ENCODE peak calls at places on chromosomes 11 and 22, in four cellular contexts. C is SK-N-SH, A is K562, U is GM12878. M is an unnamed sample.

GRCh38 chr11:126319374-126319740 is 15.5 kb downstream of the DCPS start:
- DNase-seq in C (no peak), A (no peak), U (no peak), M (no peak)

GRCh38 chr11:126338346-126339055 is 17.0 kb upstream of the ST3GAL4 start:
- DNase-seq in C (no peak), A (no peak), U (no peak), M (no peak)

GRCh38 chr11:70820311-70820710 is 422.0 kb downstream of the CTTN start:
- DNase-seq in C (no peak), A (no peak), U (no peak), M (no peak)

GRCh38 chr11:131692961-131693360 is 322.5 kb downstream of the NTM start:
- DNase-seq in C (no peak), A (no peak), U (no peak), M (no peak)

GRCh38 chr22:38429460-38430128 is 25.4 kb downstream of the KCNJ4 start:
- DNase-seq in C (no peak), A (no peak), U (no peak), M (no peak)

GRCh38 chr22:39117585-39118191 is 20.6 kb downstream of the APOBEC3H start:
- DNase-seq in C (no peak), A (peak), U (peak), M (peak)

GRCh38 chr22:45376703-45377102 is 36.7 kb downstream of the SMC1B start:
- DNase-seq in C (no peak), A (no peak), U (no peak), M (no peak)

GRCh38 chr22:33923660-33924246 is 3.5 kb upstream of the LARGE1 start:
- DNase-seq in C (peak), A (peak), U (no peak), M (peak)

GRCh38 chr11:119910650-119911049 is 181.7 kb upstream of the NECTIN1 start:
- DNase-seq in C (no peak), A (no peak), U (no peak), M (no peak)

GRCh38 chr22:44329179-44329796 is 16.5 kb upstream of the SHISAL1 start:
- DNase-seq in C (no peak), A (no peak), U (peak), M (no peak)

GRCh38 chr11:11179239-11179638 is 173.8 kb downstream of the CSNK2A3 start:
- DNase-seq in C (no peak), A (no peak), U (no peak), M (no peak)

GRCh38 chr11:2100361-2101170 is 38.6 kb downstream of the IGF2 start:
- DNase-seq in C (peak), A (peak), U (no peak), M (no peak)

GRCh38 chr22:29481265-29482000 is 1.4 kb downstream of the NEFH start:
- DNase-seq in C (no peak), A (no peak), U (no peak), M (peak)

GRCh38 chr11:78033040-78033439 is 10.0 kb upstream of the KCTD14 start:
- DNase-seq in C (no peak), A (no peak), U (no peak), M (no peak)

GRCh38 chr11:15493921-15494630 is 379.4 kb downstream of the INSC start:
- DNase-seq in C (peak), A (no peak), U (no peak), M (no peak)

GRCh38 chr11:2580061-2580421 is 119.8 kb downstream of the KCNQ1OT1 start:
- DNase-seq in C (peak), A (no peak), U (no peak), M (peak)

GRCh38 chr11:6943131-6943530 is 16.9 kb downstream of the ZNF215 start:
- DNase-seq in C (no peak), A (no peak), U (no peak), M (no peak)

GRCh38 chr22:37904572-37905533 is 1.2 kb upstream of the MICALL1 start:
- DNase-seq in C (peak), A (peak), U (no peak), M (no peak)

GRCh38 chr11:9053631-9054030 is 37.8 kb downstream of the SCUBE2 start:
- DNase-seq in C (no peak), A (no peak), U (no peak), M (no peak)

GRCh38 chr11:35953081-35953480 is 9.2 kb downstream of the LDLRAD3 start:
- DNase-seq in C (peak), A (no peak), U (no peak), M (no peak)

GRCh38 chr22:26585104-26585790 is 4.7 kb downstream of the TPST2 start:
- DNase-seq in C (peak), A (no peak), U (no peak), M (no peak)

GRCh38 chr11:8039530-8040260 is 41.3 kb upstream of the TUB start:
- DNase-seq in C (no peak), A (no peak), U (no peak), M (no peak)

GRCh38 chr11:28701760-28702449 is 593.7 kb downstream of the METTL15 start:
- DNase-seq in C (no peak), A (no peak), U (no peak), M (no peak)

GRCh38 chr11:46290021-46290420 is 12.6 kb downstream of the CREB3L1 start:
- DNase-seq in C (no peak), A (no peak), U (no peak), M (no peak)

GRCh38 chr11:46293066-46293465 is 15.6 kb downstream of the CREB3L1 start:
- DNase-seq in C (no peak), A (no peak), U (no peak), M (no peak)

GRCh38 chr11:46291441-46292143 is 14.1 kb downstream of the CREB3L1 start:
- DNase-seq in C (no peak), A (no peak), U (no peak), M (no peak)

GRCh38 chr11:46288451-46288850 is 11.0 kb downstream of the CREB3L1 start:
- DNase-seq in C (no peak), A (no peak), U (no peak), M (no peak)

GRCh38 chr11:46290598-46291309 is 13.3 kb downstream of the CREB3L1 start:
- DNase-seq in C (peak), A (peak), U (no peak), M (peak)
- TF ChIP-seq USF1 in C (no peak), A (no peak), U (no peak), M (no peak)

DNA sequence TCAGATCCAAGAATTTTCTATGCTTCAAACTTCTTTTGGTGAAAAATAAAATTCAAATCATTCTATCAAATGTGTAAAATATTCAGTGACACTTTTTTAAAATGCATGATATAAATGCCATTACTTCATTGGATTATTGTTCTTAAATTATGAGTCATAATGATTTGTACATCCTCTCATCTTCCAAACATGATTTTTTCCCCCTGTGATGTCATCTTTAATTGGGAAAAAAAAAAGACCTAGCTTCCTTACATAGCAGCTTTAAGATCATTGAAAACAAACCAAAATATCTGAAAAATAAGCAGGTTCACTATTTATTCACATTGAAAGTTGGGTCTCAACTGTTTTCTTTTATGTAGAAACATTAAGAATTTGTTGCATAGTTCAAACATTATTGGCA is 1549.4 kb downstream of the LRRC4C start:
- DNase-seq in C (no peak), A (no peak), U (no peak), M (no peak)
- TF ChIP-seq USF1 in C (no peak), A (no peak), U (no peak), M (no peak)

DNA sequence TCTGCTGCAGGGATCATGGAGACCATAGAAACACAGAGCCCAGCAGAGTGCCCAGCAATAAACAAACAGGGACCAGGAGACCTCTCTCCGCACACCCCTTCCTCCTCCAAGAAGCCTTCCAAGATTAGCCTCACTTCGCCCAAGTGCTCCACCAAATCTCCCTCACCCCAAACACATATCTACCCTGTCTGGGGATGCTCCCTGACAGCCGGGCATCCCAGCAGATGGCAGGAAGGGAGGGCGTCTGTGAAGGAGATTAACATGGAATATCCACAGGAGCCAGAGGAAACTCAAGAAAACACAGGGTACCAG is 26.5 kb downstream of the ARAP1 start:
- DNase-seq in C (no peak), A (no peak), U (no peak), M (no peak)
- TF ChIP-seq USF1 in C (no peak), A (no peak), U (no peak), M (no peak)

DNA sequence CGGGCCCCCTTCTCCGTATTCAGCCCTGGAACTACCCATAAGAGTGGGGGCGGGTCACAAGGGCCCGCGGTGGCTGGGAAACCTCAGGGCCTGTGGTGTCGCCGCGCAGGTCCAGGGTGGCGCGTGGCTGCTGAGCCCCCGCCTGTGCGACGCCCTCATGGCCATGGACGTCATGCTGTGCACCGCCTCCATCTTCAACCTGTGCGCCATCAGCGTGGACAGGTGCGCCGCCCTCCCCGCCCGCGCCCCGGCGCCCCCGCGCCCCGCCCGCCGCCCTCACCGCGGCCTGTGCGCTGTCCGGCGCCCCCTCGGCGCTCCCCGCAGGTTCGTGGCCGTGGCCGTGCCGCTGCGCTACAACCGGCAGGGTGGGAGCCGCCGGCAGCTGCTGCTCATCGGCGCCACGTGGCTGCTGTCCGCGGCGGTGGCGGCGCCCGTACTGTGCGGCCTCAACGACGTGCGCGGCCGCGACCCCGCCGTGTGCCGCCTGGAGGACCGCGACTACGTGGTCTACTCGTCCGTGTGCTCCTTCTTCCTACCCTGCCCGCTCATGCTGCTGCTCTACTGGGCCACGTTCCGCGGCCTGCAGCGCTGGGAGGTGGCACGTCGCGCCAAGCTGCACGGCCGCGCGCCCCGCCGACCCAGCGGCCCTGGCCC is 2.4 kb downstream of the DRD4 start:
- DNase-seq in C (peak), A (no peak), U (no peak), M (no peak)
- TF ChIP-seq USF1 in C (no peak), A (no peak), U (no peak), M (no peak)

DNA sequence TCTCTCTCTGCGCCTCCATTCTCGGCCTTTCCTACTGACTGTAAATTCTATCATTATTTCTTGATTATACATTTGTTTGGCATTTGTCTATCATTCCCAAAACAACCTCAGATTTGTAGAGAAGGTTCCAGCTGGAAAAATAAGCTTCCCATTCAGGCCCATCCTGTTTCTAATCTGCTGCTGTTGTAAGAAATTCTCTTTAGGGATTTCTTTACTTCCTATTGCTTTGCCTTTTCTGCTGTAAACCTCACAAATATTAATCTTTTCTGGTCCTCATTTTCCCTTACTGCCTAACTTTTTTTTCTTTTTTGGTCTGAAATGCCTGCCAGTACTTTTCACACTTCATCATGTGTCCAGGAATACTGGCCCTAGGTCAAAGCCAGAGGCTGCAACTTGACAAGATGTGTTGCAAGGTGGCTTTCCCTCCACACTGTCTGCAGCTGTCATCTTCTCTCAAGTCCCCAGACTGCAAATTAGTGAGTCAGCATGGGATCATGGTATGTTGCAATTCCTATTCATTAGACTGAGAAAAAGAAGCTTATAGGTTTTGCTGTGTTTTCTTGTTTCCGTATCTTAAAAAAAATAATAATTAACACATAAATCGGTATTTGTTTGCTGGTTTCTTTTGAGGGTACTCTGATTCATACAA is 858.7 kb upstream of the CHORDC1 start:
- DNase-seq in C (no peak), A (no peak), U (no peak), M (no peak)
- TF ChIP-seq USF1 in C (no peak), A (no peak), U (no peak), M (no peak)

GRCh38 chr22:50102946-50103345 is 13.1 kb downstream of the MOV10L1 start:
- DNase-seq in C (no peak), A (peak), U (no peak), M (no peak)

GRCh38 chr22:50101870-50102565 is 12.2 kb downstream of the MOV10L1 start:
- DNase-seq in C (no peak), A (no peak), U (no peak), M (no peak)

GRCh38 chr22:50092342-50092741 is 2.5 kb downstream of the MOV10L1 start:
- DNase-seq in C (no peak), A (no peak), U (no peak), M (no peak)

GRCh38 chr22:50098052-50098451 is 8.2 kb downstream of the MOV10L1 start:
- DNase-seq in C (no peak), A (no peak), U (no peak), M (no peak)
- TF ChIP-seq USF1 in C (no peak), A (no peak), U (no peak), M (no peak)

GRCh38 chr22:36864454-36865215 is 3.8 kb downstream of the NCF4 start:
- DNase-seq in C (no peak), A (no peak), U (no peak), M (no peak)
- TF ChIP-seq USF1 in C (no peak), A (no peak), U (no peak), M (no peak)

GRCh38 chr11:44467413-44467812 is 98.0 kb upstream of the CD82 start:
- DNase-seq in C (no peak), A (no peak), U (no peak), M (peak)
- TF ChIP-seq USF1 in C (no peak), A (no peak), U (no peak), M (no peak)

M was measured in WTC11.